ENCODE peak calls at places on chromosomes 2 and 18, in ten cellular contexts. One of them, this sample, is unnamed.

GRCh38 chr2:169345507-169346120 is 16.7 kb downstream of the LRP2 start:
- DNase-seq in fibroblast of mammary gland: no peak
- DNase-seq in activated CD4-positive, CD25-positive, alpha-beta regulatory T cell: no peak
- DNase-seq in RWPE1: no peak
- DNase-seq in activated T-helper 1 cell treated with Interleukin-2 at 50 U/mL for 16 hours: no peak
- DNase-seq in NCI-H345: no peak
- DNase-seq in neural progenitor cell: no peak
- DNase-seq in kidney: no peak
- DNase-seq in GM12865: no peak
- DNase-seq in EH: no peak
- DNase-seq in this sample: no peak

GRCh38 chr2:61961231-61961901 is 55.9 kb downstream of the COMMD1 start:
- DNase-seq in kidney: no peak
- DNase-seq in activated T-helper 1 cell treated with Interleukin-2 at 50 U/mL for 16 hours: no peak
- DNase-seq in GM12865: no peak
- DNase-seq in activated CD4-positive, CD25-positive, alpha-beta regulatory T cell: no peak
- DNase-seq in EH: no peak
- DNase-seq in neural progenitor cell: no peak
- DNase-seq in RWPE1: no peak
- DNase-seq in fibroblast of mammary gland: no peak
- DNase-seq in NCI-H345: no peak
- DNase-seq in this sample: no peak

GRCh38 chr2:16487686-16488085 is 177.9 kb downstream of the CYRIA start:
- DNase-seq in kidney: no peak
- DNase-seq in neural progenitor cell: peak; percentile 48
- DNase-seq in activated CD4-positive, CD25-positive, alpha-beta regulatory T cell: no peak
- DNase-seq in NCI-H345: peak; percentile 33
- DNase-seq in activated T-helper 1 cell treated with Interleukin-2 at 50 U/mL for 16 hours: no peak
- DNase-seq in GM12865: peak; percentile 5
- DNase-seq in fibroblast of mammary gland: peak; percentile 52
- DNase-seq in EH: no peak
- DNase-seq in RWPE1: peak; percentile 25
- DNase-seq in this sample: no peak

GRCh38 chr18:29145993-29146539 is 969.1 kb upstream of the CDH2 start:
- DNase-seq in GM12865: no peak
- DNase-seq in EH: no peak
- DNase-seq in fibroblast of mammary gland: no peak
- DNase-seq in neural progenitor cell: no peak
- DNase-seq in kidney: no peak
- DNase-seq in activated CD4-positive, CD25-positive, alpha-beta regulatory T cell: no peak
- DNase-seq in activated T-helper 1 cell treated with Interleukin-2 at 50 U/mL for 16 hours: no peak
- DNase-seq in RWPE1: no peak
- DNase-seq in NCI-H345: no peak
- DNase-seq in this sample: no peak

GRCh38 chr2:37897511-37897910 is 27.6 kb upstream of the RMDN2 start:
- DNase-seq in activated CD4-positive, CD25-positive, alpha-beta regulatory T cell: no peak
- DNase-seq in kidney: no peak
- DNase-seq in NCI-H345: no peak
- DNase-seq in activated T-helper 1 cell treated with Interleukin-2 at 50 U/mL for 16 hours: no peak
- DNase-seq in EH: peak; percentile 27
- DNase-seq in neural progenitor cell: no peak
- DNase-seq in fibroblast of mammary gland: no peak
- DNase-seq in GM12865: no peak
- DNase-seq in RWPE1: no peak
- DNase-seq in this sample: no peak

GRCh38 chr2:67923696-67924095 is 139.1 kb downstream of the C1D start:
- DNase-seq in neural progenitor cell: no peak
- DNase-seq in activated T-helper 1 cell treated with Interleukin-2 at 50 U/mL for 16 hours: no peak
- DNase-seq in GM12865: no peak
- DNase-seq in fibroblast of mammary gland: peak; percentile 34
- DNase-seq in NCI-H345: peak; percentile 47
- DNase-seq in activated CD4-positive, CD25-positive, alpha-beta regulatory T cell: no peak
- DNase-seq in kidney: no peak
- DNase-seq in RWPE1: no peak
- DNase-seq in EH: peak; percentile 35
- DNase-seq in this sample: no peak

GRCh38 chr18:62979172-62979571 is 263.8 kb downstream of the PHLPP1 start:
- DNase-seq in activated T-helper 1 cell treated with Interleukin-2 at 50 U/mL for 16 hours: no peak
- DNase-seq in EH: peak; percentile 85
- DNase-seq in activated CD4-positive, CD25-positive, alpha-beta regulatory T cell: no peak
- DNase-seq in fibroblast of mammary gland: peak; percentile 90
- DNase-seq in neural progenitor cell: no peak
- DNase-seq in RWPE1: peak; percentile 14
- DNase-seq in NCI-H345: peak; percentile 62
- DNase-seq in kidney: no peak
- DNase-seq in GM12865: no peak
- DNase-seq in this sample: no peak

GRCh38 chr2:43941359-43941758 is 54.4 kb downstream of the LRPPRC start:
- DNase-seq in RWPE1: no peak
- DNase-seq in kidney: no peak
- DNase-seq in NCI-H345: no peak
- DNase-seq in activated T-helper 1 cell treated with Interleukin-2 at 50 U/mL for 16 hours: no peak
- DNase-seq in activated CD4-positive, CD25-positive, alpha-beta regulatory T cell: no peak
- DNase-seq in GM12865: no peak
- DNase-seq in EH: no peak
- DNase-seq in neural progenitor cell: no peak
- DNase-seq in fibroblast of mammary gland: no peak
- DNase-seq in this sample: no peak

GRCh38 chr2:10762651-10763460 is 41.4 kb downstream of the ATP6V1C2 start:
- DNase-seq in EH: peak; percentile 18
- DNase-seq in kidney: peak; percentile 43
- DNase-seq in GM12865: no peak
- DNase-seq in activated CD4-positive, CD25-positive, alpha-beta regulatory T cell: no peak
- DNase-seq in RWPE1: no peak
- DNase-seq in NCI-H345: no peak
- DNase-seq in activated T-helper 1 cell treated with Interleukin-2 at 50 U/mL for 16 hours: no peak
- DNase-seq in fibroblast of mammary gland: peak; percentile 50
- DNase-seq in neural progenitor cell: no peak
- DNase-seq in this sample: no peak

GRCh38 chr18:60471652-60472051 is 99.1 kb upstream of the MC4R start:
- DNase-seq in kidney: no peak
- DNase-seq in EH: peak; percentile 36
- DNase-seq in neural progenitor cell: no peak
- DNase-seq in activated T-helper 1 cell treated with Interleukin-2 at 50 U/mL for 16 hours: no peak
- DNase-seq in GM12865: no peak
- DNase-seq in activated CD4-positive, CD25-positive, alpha-beta regulatory T cell: no peak
- DNase-seq in fibroblast of mammary gland: no peak
- DNase-seq in RWPE1: no peak
- DNase-seq in NCI-H345: peak; percentile 33
- DNase-seq in this sample: no peak

GRCh38 chr18:74631242-74632087 is 33.8 kb downstream of the ZNF407 start:
- DNase-seq in EH: peak; percentile 88
- DNase-seq in activated CD4-positive, CD25-positive, alpha-beta regulatory T cell: no peak
- DNase-seq in kidney: no peak
- DNase-seq in RWPE1: no peak
- DNase-seq in fibroblast of mammary gland: peak; percentile 56
- DNase-seq in activated T-helper 1 cell treated with Interleukin-2 at 50 U/mL for 16 hours: no peak
- DNase-seq in neural progenitor cell: no peak
- DNase-seq in GM12865: no peak
- DNase-seq in NCI-H345: no peak
- DNase-seq in this sample: no peak

GRCh38 chr2:132038179-132038882 is 123.4 kb downstream of the ANKRD30BL start:
- DNase-seq in fibroblast of mammary gland: peak; percentile 0
- DNase-seq in activated T-helper 1 cell treated with Interleukin-2 at 50 U/mL for 16 hours: no peak
- DNase-seq in EH: no peak
- DNase-seq in RWPE1: no peak
- DNase-seq in GM12865: no peak
- DNase-seq in neural progenitor cell: peak; percentile 72
- DNase-seq in activated CD4-positive, CD25-positive, alpha-beta regulatory T cell: no peak
- DNase-seq in kidney: no peak
- DNase-seq in NCI-H345: peak; percentile 33
- DNase-seq in this sample: no peak

GRCh38 chr18:12307251-12307736 is 747 bp upstream of the TUBB6 start:
- DNase-seq in GM12865: no peak
- DNase-seq in activated T-helper 1 cell treated with Interleukin-2 at 50 U/mL for 16 hours: no peak
- DNase-seq in fibroblast of mammary gland: peak; percentile 77
- DNase-seq in RWPE1: no peak
- DNase-seq in kidney: peak; percentile 88
- DNase-seq in neural progenitor cell: peak; percentile 77
- DNase-seq in NCI-H345: no peak
- DNase-seq in activated CD4-positive, CD25-positive, alpha-beta regulatory T cell: no peak
- DNase-seq in EH: peak; percentile 83
- DNase-seq in this sample: no peak

GRCh38 chr2:116879646-116880045 is 934.8 kb upstream of the DDX18 start:
- DNase-seq in kidney: no peak
- DNase-seq in RWPE1: no peak
- DNase-seq in EH: no peak
- DNase-seq in neural progenitor cell: no peak
- DNase-seq in fibroblast of mammary gland: no peak
- DNase-seq in GM12865: no peak
- DNase-seq in activated T-helper 1 cell treated with Interleukin-2 at 50 U/mL for 16 hours: no peak
- DNase-seq in NCI-H345: peak; percentile 1
- DNase-seq in activated CD4-positive, CD25-positive, alpha-beta regulatory T cell: no peak
- DNase-seq in this sample: no peak

GRCh38 chr2:23199115-23199918 is 185.7 kb upstream of the KLHL29 start:
- DNase-seq in EH: peak; percentile 60
- DNase-seq in neural progenitor cell: peak; percentile 46
- DNase-seq in GM12865: peak; percentile 42
- DNase-seq in fibroblast of mammary gland: peak; percentile 30
- DNase-seq in kidney: no peak
- DNase-seq in activated CD4-positive, CD25-positive, alpha-beta regulatory T cell: no peak
- DNase-seq in activated T-helper 1 cell treated with Interleukin-2 at 50 U/mL for 16 hours: no peak
- DNase-seq in NCI-H345: peak; percentile 76
- DNase-seq in RWPE1: no peak
- DNase-seq in this sample: no peak

GRCh38 chr2:127358971-127359370 is 28.8 kb downstream of the MAP3K2 start:
- DNase-seq in neural progenitor cell: no peak
- DNase-seq in activated CD4-positive, CD25-positive, alpha-beta regulatory T cell: no peak
- DNase-seq in activated T-helper 1 cell treated with Interleukin-2 at 50 U/mL for 16 hours: no peak
- DNase-seq in EH: no peak
- DNase-seq in kidney: no peak
- DNase-seq in NCI-H345: no peak
- DNase-seq in fibroblast of mammary gland: no peak
- DNase-seq in GM12865: no peak
- DNase-seq in RWPE1: no peak
- DNase-seq in this sample: no peak

GRCh38 chr2:108271691-108272253 is 16.9 kb upstream of the SULT1C2 start:
- DNase-seq in EH: peak; percentile 80
- DNase-seq in GM12865: no peak
- DNase-seq in NCI-H345: no peak
- DNase-seq in kidney: no peak
- DNase-seq in activated CD4-positive, CD25-positive, alpha-beta regulatory T cell: no peak
- DNase-seq in neural progenitor cell: no peak
- DNase-seq in RWPE1: peak; percentile 38
- DNase-seq in activated T-helper 1 cell treated with Interleukin-2 at 50 U/mL for 16 hours: no peak
- DNase-seq in fibroblast of mammary gland: peak; percentile 84
- DNase-seq in this sample: no peak

GRCh38 chr2:206211657-206212255 is 52.1 kb downstream of the EEF1B2 start:
- DNase-seq in neural progenitor cell: no peak
- DNase-seq in RWPE1: peak; percentile 69
- DNase-seq in activated T-helper 1 cell treated with Interleukin-2 at 50 U/mL for 16 hours: no peak
- DNase-seq in NCI-H345: no peak
- DNase-seq in kidney: no peak
- DNase-seq in activated CD4-positive, CD25-positive, alpha-beta regulatory T cell: no peak
- DNase-seq in GM12865: no peak
- DNase-seq in fibroblast of mammary gland: peak; percentile 76
- DNase-seq in EH: peak; percentile 80
- DNase-seq in this sample: no peak

GRCh38 chr18:58128286-58129018 is 84.4 kb downstream of the NEDD4L start:
- DNase-seq in kidney: no peak
- DNase-seq in fibroblast of mammary gland: no peak
- DNase-seq in RWPE1: no peak
- DNase-seq in activated T-helper 1 cell treated with Interleukin-2 at 50 U/mL for 16 hours: no peak
- DNase-seq in activated CD4-positive, CD25-positive, alpha-beta regulatory T cell: no peak
- DNase-seq in NCI-H345: no peak
- DNase-seq in neural progenitor cell: no peak
- DNase-seq in EH: no peak
- DNase-seq in GM12865: no peak
- DNase-seq in this sample: no peak

GRCh38 chr18:77065221-77065981 is 67.2 kb downstream of the MBP start:
- DNase-seq in NCI-H345: no peak
- DNase-seq in RWPE1: peak; percentile 62
- DNase-seq in activated T-helper 1 cell treated with Interleukin-2 at 50 U/mL for 16 hours: no peak
- DNase-seq in kidney: no peak
- DNase-seq in neural progenitor cell: no peak
- DNase-seq in GM12865: peak; percentile 83
- DNase-seq in fibroblast of mammary gland: peak; percentile 96
- DNase-seq in EH: peak; percentile 93
- DNase-seq in activated CD4-positive, CD25-positive, alpha-beta regulatory T cell: no peak
- DNase-seq in this sample: no peak

GRCh38 chr2:119950966-119951365 is 61.9 kb upstream of the EPB41L5 start:
- DNase-seq in fibroblast of mammary gland: peak; percentile 21
- DNase-seq in activated CD4-positive, CD25-positive, alpha-beta regulatory T cell: no peak
- DNase-seq in EH: no peak
- DNase-seq in GM12865: no peak
- DNase-seq in kidney: no peak
- DNase-seq in RWPE1: no peak
- DNase-seq in neural progenitor cell: no peak
- DNase-seq in activated T-helper 1 cell treated with Interleukin-2 at 50 U/mL for 16 hours: no peak
- DNase-seq in NCI-H345: no peak
- DNase-seq in this sample: no peak

GRCh38 chr2:206463685-206464084 is 20.4 kb downstream of the ADAM23 start:
- DNase-seq in RWPE1: no peak
- DNase-seq in activated T-helper 1 cell treated with Interleukin-2 at 50 U/mL for 16 hours: no peak
- DNase-seq in fibroblast of mammary gland: no peak
- DNase-seq in EH: no peak
- DNase-seq in GM12865: no peak
- DNase-seq in activated CD4-positive, CD25-positive, alpha-beta regulatory T cell: no peak
- DNase-seq in NCI-H345: no peak
- DNase-seq in kidney: no peak
- DNase-seq in neural progenitor cell: no peak
- DNase-seq in this sample: no peak

GRCh38 chr2:70115646-70116442 is 28.6 kb downstream of the PCBP1 start:
- DNase-seq in activated T-helper 1 cell treated with Interleukin-2 at 50 U/mL for 16 hours: no peak
- DNase-seq in NCI-H345: no peak
- DNase-seq in kidney: no peak
- DNase-seq in RWPE1: no peak
- DNase-seq in activated CD4-positive, CD25-positive, alpha-beta regulatory T cell: no peak
- DNase-seq in EH: no peak
- DNase-seq in neural progenitor cell: no peak
- DNase-seq in GM12865: peak; percentile 87
- DNase-seq in fibroblast of mammary gland: no peak
- DNase-seq in this sample: no peak

GRCh38 chr2:16169381-16169960 is 229.1 kb downstream of the MYCN start:
- DNase-seq in EH: no peak
- DNase-seq in RWPE1: no peak
- DNase-seq in neural progenitor cell: no peak
- DNase-seq in activated T-helper 1 cell treated with Interleukin-2 at 50 U/mL for 16 hours: no peak
- DNase-seq in NCI-H345: no peak
- DNase-seq in activated CD4-positive, CD25-positive, alpha-beta regulatory T cell: no peak
- DNase-seq in GM12865: no peak
- DNase-seq in kidney: no peak
- DNase-seq in fibroblast of mammary gland: no peak
- DNase-seq in this sample: peak; percentile 17

GRCh38 chr2:1847846-1848598 is 103.7 kb upstream of the PXDN start:
- DNase-seq in activated CD4-positive, CD25-positive, alpha-beta regulatory T cell: no peak
- DNase-seq in activated T-helper 1 cell treated with Interleukin-2 at 50 U/mL for 16 hours: no peak
- DNase-seq in RWPE1: no peak
- DNase-seq in neural progenitor cell: peak; percentile 35
- DNase-seq in EH: no peak
- DNase-seq in fibroblast of mammary gland: no peak
- DNase-seq in NCI-H345: no peak
- DNase-seq in GM12865: no peak
- DNase-seq in kidney: peak; percentile 3
- DNase-seq in this sample: no peak

GRCh38 chr2:64514018-64514417 is 10.1 kb upstream of the AFTPH start:
- DNase-seq in kidney: no peak
- DNase-seq in RWPE1: no peak
- DNase-seq in NCI-H345: no peak
- DNase-seq in activated T-helper 1 cell treated with Interleukin-2 at 50 U/mL for 16 hours: no peak
- DNase-seq in activated CD4-positive, CD25-positive, alpha-beta regulatory T cell: no peak
- DNase-seq in EH: no peak
- DNase-seq in fibroblast of mammary gland: no peak
- DNase-seq in neural progenitor cell: no peak
- DNase-seq in GM12865: no peak
- DNase-seq in this sample: no peak

GRCh38 chr2:56741601-56742102 is 557.9 kb downstream of the CCDC85A start:
- DNase-seq in EH: peak; percentile 96
- DNase-seq in activated CD4-positive, CD25-positive, alpha-beta regulatory T cell: no peak
- DNase-seq in NCI-H345: no peak
- DNase-seq in kidney: no peak
- DNase-seq in fibroblast of mammary gland: peak; percentile 95
- DNase-seq in RWPE1: peak; percentile 78
- DNase-seq in GM12865: no peak
- DNase-seq in neural progenitor cell: no peak
- DNase-seq in activated T-helper 1 cell treated with Interleukin-2 at 50 U/mL for 16 hours: no peak
- DNase-seq in this sample: no peak

GRCh38 chr2:126838718-126838985 is 60.0 kb upstream of the TEX51 start:
- DNase-seq in neural progenitor cell: no peak
- DNase-seq in activated CD4-positive, CD25-positive, alpha-beta regulatory T cell: no peak
- DNase-seq in GM12865: no peak
- DNase-seq in EH: no peak
- DNase-seq in fibroblast of mammary gland: no peak
- DNase-seq in RWPE1: no peak
- DNase-seq in NCI-H345: no peak
- DNase-seq in activated T-helper 1 cell treated with Interleukin-2 at 50 U/mL for 16 hours: no peak
- DNase-seq in kidney: no peak
- DNase-seq in this sample: no peak

This sample was measured in H1.